ENCODE peak calls at places on chromosome 20, in six cellular contexts. One of them, this sample, is unnamed.

GRCh38 chr20:33549229-33549628 is 59.3 kb downstream of the CBFA2T2 start:
- DNase-seq in endothelial cell: no peak
- DNase-seq in RWPE2: no peak
- DNase-seq in adrenal gland: no peak
- DNase-seq in AG10803: no peak
- DNase-seq in bronchial epithelial cell: no peak
- DNase-seq in this sample: no peak

GRCh38 chr20:48098099-48098498 is 312.8 kb upstream of the SULF2 start:
- DNase-seq in bronchial epithelial cell: no peak
- DNase-seq in AG10803: no peak
- DNase-seq in adrenal gland: no peak
- DNase-seq in endothelial cell: no peak
- DNase-seq in RWPE2: peak; percentile 54
- DNase-seq in this sample: no peak

GRCh38 chr20:16801919-16802651 is 53.9 kb downstream of the OTOR start:
- DNase-seq in adrenal gland: peak; percentile 42
- DNase-seq in bronchial epithelial cell: peak; percentile 51
- DNase-seq in endothelial cell: peak; percentile 82
- DNase-seq in RWPE2: no peak
- DNase-seq in AG10803: peak; percentile 53
- DNase-seq in this sample: no peak

GRCh38 chr20:33443006-33443511 is 504 bp downstream of the SNTA1 start:
- DNase-seq in adrenal gland: no peak
- DNase-seq in RWPE2: no peak
- DNase-seq in endothelial cell: peak; percentile 27
- DNase-seq in bronchial epithelial cell: no peak
- DNase-seq in AG10803: no peak
- DNase-seq in this sample: no peak

GRCh38 chr20:10539818-10540553 is 104.9 kb downstream of the SLX4IP start:
- DNase-seq in AG10803: no peak
- DNase-seq in adrenal gland: no peak
- DNase-seq in endothelial cell: no peak
- DNase-seq in RWPE2: no peak
- DNase-seq in bronchial epithelial cell: no peak
- DNase-seq in this sample: no peak

GRCh38 chr20:5827098-5827853 is 77.1 kb downstream of the SHLD1 start:
- DNase-seq in endothelial cell: no peak
- DNase-seq in bronchial epithelial cell: no peak
- DNase-seq in AG10803: no peak
- DNase-seq in adrenal gland: peak; percentile 76
- DNase-seq in RWPE2: no peak
- DNase-seq in this sample: no peak

GRCh38 chr20:31948008-31948407 is 3.8 kb downstream of the PDRG1 start:
- DNase-seq in endothelial cell: no peak
- DNase-seq in adrenal gland: no peak
- DNase-seq in RWPE2: no peak
- DNase-seq in AG10803: no peak
- DNase-seq in bronchial epithelial cell: no peak
- DNase-seq in this sample: no peak

GRCh38 chr20:52234302-52235045 is 42.9 kb upstream of the ZFP64 start:
- DNase-seq in adrenal gland: no peak
- DNase-seq in endothelial cell: no peak
- DNase-seq in RWPE2: no peak
- DNase-seq in AG10803: no peak
- DNase-seq in bronchial epithelial cell: no peak
- DNase-seq in this sample: no peak

GRCh38 chr20:3628502-3629314 is 34.5 kb downstream of the GFRA4 start:
- DNase-seq in RWPE2: no peak
- DNase-seq in AG10803: no peak
- DNase-seq in adrenal gland: peak; percentile 29
- DNase-seq in endothelial cell: no peak
- DNase-seq in bronchial epithelial cell: no peak
- DNase-seq in this sample: no peak

GRCh38 chr20:53581444-53582311 is 12.0 kb downstream of the ZNF217 start:
- DNase-seq in endothelial cell: no peak
- DNase-seq in AG10803: no peak
- DNase-seq in adrenal gland: no peak
- DNase-seq in bronchial epithelial cell: no peak
- DNase-seq in RWPE2: no peak
- DNase-seq in this sample: no peak

GRCh38 chr20:11849270-11849920 is 68.3 kb upstream of the BTBD3 start:
- DNase-seq in endothelial cell: no peak
- DNase-seq in adrenal gland: no peak
- DNase-seq in RWPE2: no peak
- DNase-seq in bronchial epithelial cell: peak; percentile 29
- DNase-seq in AG10803: peak; percentile 6
- DNase-seq in this sample: no peak

GRCh38 chr20:40938020-40938419 is 90.6 kb upstream of the TOP1 start:
- DNase-seq in bronchial epithelial cell: no peak
- DNase-seq in AG10803: no peak
- DNase-seq in endothelial cell: no peak
- DNase-seq in RWPE2: no peak
- DNase-seq in adrenal gland: no peak
- DNase-seq in this sample: no peak

GRCh38 chr20:9407805-9408421 is 106.5 kb upstream of the LAMP5 start:
- DNase-seq in bronchial epithelial cell: peak; percentile 65
- DNase-seq in endothelial cell: peak; percentile 74
- DNase-seq in AG10803: peak; percentile 73
- DNase-seq in adrenal gland: peak; percentile 43
- DNase-seq in RWPE2: no peak
- DNase-seq in this sample: no peak

GRCh38 chr20:8662433-8662954 is 406.4 kb upstream of the PLCB4 start:
- DNase-seq in adrenal gland: no peak
- DNase-seq in bronchial epithelial cell: no peak
- DNase-seq in AG10803: no peak
- DNase-seq in RWPE2: no peak
- DNase-seq in endothelial cell: no peak
- DNase-seq in this sample: no peak

GRCh38 chr20:6473197-6473596 is 294.3 kb upstream of the BMP2 start:
- DNase-seq in AG10803: no peak
- DNase-seq in endothelial cell: no peak
- DNase-seq in RWPE2: no peak
- DNase-seq in bronchial epithelial cell: peak; percentile 98
- DNase-seq in adrenal gland: no peak
- DNase-seq in this sample: no peak

GRCh38 chr20:48332555-48332954 is 495.2 kb downstream of the PREX1 start:
- DNase-seq in AG10803: no peak
- DNase-seq in RWPE2: no peak
- DNase-seq in adrenal gland: no peak
- DNase-seq in endothelial cell: no peak
- DNase-seq in bronchial epithelial cell: no peak
- DNase-seq in this sample: no peak

GRCh38 chr20:33477386-33478234 is 12.3 kb upstream of the CBFA2T2 start:
- DNase-seq in bronchial epithelial cell: no peak
- DNase-seq in RWPE2: no peak
- DNase-seq in AG10803: no peak
- DNase-seq in adrenal gland: no peak
- DNase-seq in endothelial cell: no peak
- DNase-seq in this sample: no peak

GRCh38 chr20:56552911-56553629 is 20.0 kb downstream of the FAM209B start:
- DNase-seq in bronchial epithelial cell: no peak
- DNase-seq in AG10803: no peak
- DNase-seq in adrenal gland: no peak
- DNase-seq in RWPE2: no peak
- DNase-seq in endothelial cell: no peak
- DNase-seq in this sample: no peak

GRCh38 chr20:32858873-32859372 is at the start of gene EFCAB8:
- DNase-seq in AG10803: no peak
- DNase-seq in RWPE2: no peak
- DNase-seq in bronchial epithelial cell: no peak
- DNase-seq in endothelial cell: no peak
- DNase-seq in adrenal gland: no peak
- DNase-seq in this sample: no peak

GRCh38 chr20:6921717-6922386 is 154.4 kb downstream of the BMP2 start:
- DNase-seq in bronchial epithelial cell: peak; percentile 17
- DNase-seq in AG10803: no peak
- DNase-seq in endothelial cell: no peak
- DNase-seq in RWPE2: no peak
- DNase-seq in adrenal gland: no peak
- DNase-seq in this sample: no peak

GRCh38 chr20:56440346-56441007 is 27.9 kb upstream of the RTF2 start:
- DNase-seq in endothelial cell: no peak
- DNase-seq in bronchial epithelial cell: no peak
- DNase-seq in AG10803: no peak
- DNase-seq in RWPE2: peak; percentile 16
- DNase-seq in adrenal gland: no peak
- DNase-seq in this sample: no peak

GRCh38 chr20:51368461-51369211 is 173.9 kb downstream of the NFATC2 start:
- DNase-seq in AG10803: peak; percentile 46
- DNase-seq in bronchial epithelial cell: no peak
- DNase-seq in endothelial cell: no peak
- DNase-seq in adrenal gland: no peak
- DNase-seq in RWPE2: peak; percentile 71
- DNase-seq in this sample: no peak

GRCh38 chr20:11140359-11140758 is 466.6 kb upstream of the JAG1 start:
- DNase-seq in adrenal gland: no peak
- DNase-seq in endothelial cell: no peak
- DNase-seq in AG10803: peak; percentile 89
- DNase-seq in RWPE2: no peak
- DNase-seq in bronchial epithelial cell: peak; percentile 100
- DNase-seq in this sample: no peak

GRCh38 chr20:21265457-21266190 is 37.5 kb upstream of the XRN2 start:
- DNase-seq in endothelial cell: no peak
- DNase-seq in RWPE2: no peak
- DNase-seq in adrenal gland: no peak
- DNase-seq in bronchial epithelial cell: no peak
- DNase-seq in AG10803: no peak
- DNase-seq in this sample: no peak

GRCh38 chr20:32031007-32031958 is 20.8 kb upstream of the HCK start:
- DNase-seq in endothelial cell: peak; percentile 83
- DNase-seq in AG10803: peak; percentile 87
- DNase-seq in RWPE2: peak; percentile 94
- DNase-seq in bronchial epithelial cell: peak; percentile 59
- DNase-seq in adrenal gland: peak; percentile 90
- DNase-seq in this sample: no peak

GRCh38 chr20:38545771-38546170 is 35.2 kb upstream of the ADIG start:
- DNase-seq in AG10803: no peak
- DNase-seq in adrenal gland: no peak
- DNase-seq in endothelial cell: no peak
- DNase-seq in bronchial epithelial cell: no peak
- DNase-seq in RWPE2: no peak
- DNase-seq in this sample: no peak

GRCh38 chr20:38548356-38549083 is 32.5 kb upstream of the ADIG start:
- DNase-seq in bronchial epithelial cell: no peak
- DNase-seq in AG10803: no peak
- DNase-seq in adrenal gland: no peak
- DNase-seq in RWPE2: no peak
- DNase-seq in endothelial cell: no peak
- DNase-seq in this sample: no peak

GRCh38 chr20:38547288-38547825 is 33.6 kb upstream of the ADIG start:
- DNase-seq in RWPE2: no peak
- DNase-seq in AG10803: no peak
- DNase-seq in adrenal gland: no peak
- DNase-seq in bronchial epithelial cell: no peak
- DNase-seq in endothelial cell: no peak
- DNase-seq in this sample: no peak

GRCh38 chr20:38551056-38551626 is 29.9 kb upstream of the ADIG start:
- DNase-seq in bronchial epithelial cell: no peak
- DNase-seq in adrenal gland: no peak
- DNase-seq in endothelial cell: no peak
- DNase-seq in AG10803: no peak
- DNase-seq in RWPE2: no peak
- DNase-seq in this sample: no peak

DNA sequence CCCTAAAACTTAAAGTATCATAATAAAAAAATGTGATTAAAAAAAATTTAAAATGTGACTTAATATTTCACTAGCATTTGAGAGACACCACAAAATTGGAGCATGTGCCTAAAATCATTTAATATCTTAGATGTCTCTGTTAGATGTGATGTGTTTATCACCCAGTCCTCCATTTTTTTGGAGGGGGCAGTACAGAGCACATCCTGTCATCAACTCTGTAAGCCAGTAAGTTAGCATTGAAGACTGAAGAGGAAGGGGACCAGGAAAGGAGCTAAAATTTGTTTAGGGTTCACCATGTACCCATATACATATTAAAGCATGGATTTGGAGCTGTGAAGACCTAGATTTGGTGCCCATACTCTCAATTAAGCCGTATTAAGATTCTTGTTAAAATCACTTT is 30.7 kb upstream of the ADIG start:
- DNase-seq in AG10803: no peak
- DNase-seq in adrenal gland: no peak
- DNase-seq in endothelial cell: no peak
- DNase-seq in RWPE2: no peak
- DNase-seq in bronchial epithelial cell: no peak
- DNase-seq in this sample: no peak
- TF ChIP-seq CTCF in AG10803: no peak
- TF ChIP-seq CTCF in adrenal gland: no peak
- TF ChIP-seq CTCF in endothelial cell: peak; percentile 27
- TF ChIP-seq CTCF in RWPE2: peak; percentile 53
- TF ChIP-seq CTCF in bronchial epithelial cell: no peak
- TF ChIP-seq CTCF in this sample: peak; percentile 36

GRCh38 chr20:62604796-62605195 is 37.5 kb upstream of the SLCO4A1 start:
- DNase-seq in endothelial cell: no peak
- DNase-seq in RWPE2: no peak
- DNase-seq in AG10803: no peak
- DNase-seq in adrenal gland: no peak
- DNase-seq in bronchial epithelial cell: no peak
- DNase-seq in this sample: no peak
- TF ChIP-seq CTCF in endothelial cell: no peak
- TF ChIP-seq CTCF in RWPE2: no peak
- TF ChIP-seq CTCF in AG10803: no peak
- TF ChIP-seq CTCF in adrenal gland: no peak
- TF ChIP-seq CTCF in bronchial epithelial cell: no peak
- TF ChIP-seq CTCF in this sample: no peak

GRCh38 chr20:50163570-50164317 is 10.2 kb upstream of the PEDS1 start:
- DNase-seq in RWPE2: peak; percentile 92
- DNase-seq in AG10803: peak; percentile 93
- DNase-seq in endothelial cell: no peak
- DNase-seq in adrenal gland: no peak
- DNase-seq in bronchial epithelial cell: peak; percentile 79
- DNase-seq in this sample: no peak
- TF ChIP-seq CTCF in RWPE2: no peak
- TF ChIP-seq CTCF in AG10803: no peak
- TF ChIP-seq CTCF in endothelial cell: no peak
- TF ChIP-seq CTCF in adrenal gland: no peak
- TF ChIP-seq CTCF in bronchial epithelial cell: no peak
- TF ChIP-seq CTCF in this sample: no peak

DNA sequence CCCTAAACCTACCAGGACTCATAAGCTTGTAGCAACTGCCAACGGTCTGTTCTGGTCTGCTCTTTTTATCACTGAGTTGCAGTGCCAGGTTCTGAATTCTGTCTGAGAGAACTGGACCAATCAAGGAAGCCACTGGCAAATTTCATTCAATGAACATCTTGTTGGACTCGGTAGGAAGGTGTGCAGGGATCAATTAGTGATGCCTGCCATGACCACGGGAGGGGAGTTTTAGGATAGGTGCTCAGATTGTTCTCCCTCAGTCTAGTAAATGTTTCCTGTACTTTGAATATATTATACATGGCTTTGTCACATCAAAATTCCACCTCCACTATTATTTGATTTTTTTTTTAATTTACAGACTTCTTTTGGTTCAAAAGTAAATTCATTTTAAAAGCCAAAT is 146.9 kb downstream of the EYA2 start:
- DNase-seq in RWPE2: no peak
- DNase-seq in endothelial cell: no peak
- DNase-seq in AG10803: no peak
- DNase-seq in bronchial epithelial cell: no peak
- DNase-seq in adrenal gland: no peak
- DNase-seq in this sample: no peak
- TF ChIP-seq CTCF in RWPE2: no peak
- TF ChIP-seq CTCF in endothelial cell: no peak
- TF ChIP-seq CTCF in AG10803: no peak
- TF ChIP-seq CTCF in bronchial epithelial cell: no peak
- TF ChIP-seq CTCF in adrenal gland: no peak
- TF ChIP-seq CTCF in this sample: no peak